ENCODE peak calls at places on chromosomes 1 and 21, in four cellular contexts. A is psoas muscle, L is upper lobe of right lung, H is heart left ventricle. F is an unnamed sample.

GRCh38 chr1:47872871-47873270 is 124.3 kb downstream of the TRABD2B start:
- DNase-seq in H (no peak), A (no peak), L (no peak), F (no peak)

GRCh38 chr1:218553197-218553596 is 208.1 kb downstream of the TGFB2 start:
- DNase-seq in A (no peak), H (no peak), L (no peak), F (no peak)

GRCh38 chr1:2528966-2529750 is 905 bp downstream of the HES5 start:
- DNase-seq in L (no peak), H (peak; percentile 44), A (peak; percentile 47), F (peak; percentile 93)

GRCh38 chr1:214244252-214244651 is 36.7 kb upstream of the SMYD2 start:
- DNase-seq in A (no peak), L (no peak), H (no peak), F (no peak)

GRCh38 chr1:7447093-7447492 is 324.0 kb upstream of the VAMP3 start:
- DNase-seq in A (no peak), H (no peak), L (no peak), F (no peak)

GRCh38 chr1:60978421-60979357 is 103.7 kb upstream of the NFIA start:
- DNase-seq in A (peak; percentile 20), H (no peak), L (no peak), F (peak; percentile 62)

GRCh38 chr1:55699151-55699695 is 484.1 kb upstream of the USP24 start:
- DNase-seq in A (no peak), L (no peak), H (no peak), F (no peak)

GRCh38 chr1:234851450-234852438 is 241.8 kb upstream of the IRF2BP2 start:
- DNase-seq in L (no peak), H (no peak), A (no peak), F (no peak)

GRCh38 chr1:218377143-218377660 is 32.1 kb downstream of the TGFB2 start:
- DNase-seq in L (no peak), H (no peak), A (no peak), F (no peak)

GRCh38 chr1:20978413-20978812 is 191.3 kb upstream of the HP1BP3 start:
- DNase-seq in L (no peak), H (no peak), A (no peak), F (no peak)

GRCh38 chr1:207454046-207454964 is at the start of gene CR2:
- DNase-seq in L (peak; percentile 74), H (peak; percentile 16), A (peak; percentile 19), F (peak; percentile 85)

GRCh38 chr1:168609133-168609715 is 32.8 kb downstream of the XCL1 start:
- DNase-seq in L (no peak), H (peak; percentile 49), A (peak; percentile 76), F (no peak)

GRCh38 chr1:91537281-91538069 is 36.8 kb downstream of the CDC7 start:
- DNase-seq in L (no peak), H (no peak), A (no peak), F (no peak)

GRCh38 chr1:44811714-44812151 is 3.4 kb downstream of the BTBD19 start:
- DNase-seq in L (peak; percentile 50), H (no peak), A (no peak), F (peak; percentile 19)

GRCh38 chr1:161492827-161493226 is 12.4 kb upstream of the FCGR2A start:
- DNase-seq in L (no peak), A (no peak), H (no peak), F (no peak)

GRCh38 chr1:57831624-57832023 is 407.8 kb upstream of the DAB1 start:
- DNase-seq in H (no peak), A (no peak), L (no peak), F (no peak)

GRCh38 chr1:13469343-13469742 is 44.5 kb downstream of the LRRC38 start:
- DNase-seq in H (peak; percentile 24), A (peak; percentile 23), L (no peak), F (peak; percentile 76)

GRCh38 chr1:29964718-29965533 is 728.6 kb downstream of the PTPRU start:
- DNase-seq in L (no peak), H (no peak), A (no peak), F (no peak)

GRCh38 chr1:178283409-178283808 is 189.5 kb downstream of the RASAL2 start:
- DNase-seq in H (no peak), A (no peak), L (peak; percentile 65), F (peak; percentile 80)

GRCh38 chr1:89005286-89006151 is 13.1 kb upstream of the KYAT3 start:
- DNase-seq in A (no peak), L (no peak), H (no peak), F (no peak)

GRCh38 chr1:67831850-67832513 is 1.3 kb downstream of the GNG12 start:
- DNase-seq in A (peak; percentile 51), L (peak; percentile 76), H (peak; percentile 55), F (peak; percentile 50)

GRCh38 chr21:36079010-36079649 is 9.3 kb downstream of the CBR1 start:
- DNase-seq in L (peak; percentile 75), A (no peak), H (peak; percentile 28), F (no peak)

GRCh38 chr21:25179116-25179515 is 428.2 kb downstream of the MRPL39 start:
- DNase-seq in A (no peak), H (no peak), L (no peak), F (no peak)

GRCh38 chr1:13828454-13829151 is 128.6 kb downstream of the PRDM2 start:
- DNase-seq in H (no peak), A (no peak), L (peak; percentile 85), F (peak; percentile 91)

GRCh38 chr1:97632075-97632474 is 288.8 kb downstream of the DPYD start:
- DNase-seq in A (no peak), H (no peak), L (no peak), F (no peak)

GRCh38 chr1:74689800-74690696 is 16.5 kb upstream of the ERICH3 start:
- DNase-seq in L (no peak), H (peak; percentile 21), A (no peak), F (peak; percentile 16)

GRCh38 chr1:188715566-188715965 is 1762.1 kb downstream of the BRINP3 start:
- DNase-seq in L (no peak), A (no peak), H (no peak), F (peak; percentile 3)

GRCh38 chr1:84715620-84716019 is 25.4 kb upstream of the SSX2IP start:
- DNase-seq in L (no peak), A (no peak), H (no peak), F (no peak)

GRCh38 chr1:214111796-214112195 is 124.0 kb downstream of the PROX1 start:
- DNase-seq in L (no peak), H (no peak), A (no peak), F (no peak)

GRCh38 chr1:174021611-174022079 is 512 bp downstream of the RC3H1 start:
- DNase-seq in H (peak; percentile 46), L (no peak), A (peak; percentile 49), F (peak; percentile 77)

GRCh38 chr1:241079018-241079417 is 278.0 kb downstream of the RGS7 start:
- DNase-seq in L (no peak), H (no peak), A (no peak), F (no peak)

GRCh38 chr1:215474940-215475339 is 92.2 kb upstream of the KCTD3 start:
- DNase-seq in L (no peak), H (no peak), A (no peak), F (no peak)

GRCh38 chr1:165635329-165635728 is 4.3 kb downstream of the MGST3 start:
- DNase-seq in A (no peak), L (no peak), H (no peak), F (no peak)

GRCh38 chr21:37936010-37936785 is 19.9 kb upstream of the KCNJ6 start:
- DNase-seq in H (no peak), L (no peak), A (no peak), F (no peak)

GRCh38 chr1:186842547-186842946 is 13.8 kb downstream of the PLA2G4A start:
- DNase-seq in L (no peak), H (no peak), A (no peak), F (no peak)

GRCh38 chr1:157173900-157174410 is 35.8 kb upstream of the ETV3 start:
- DNase-seq in L (no peak), H (no peak), A (no peak), F (no peak)
- H3K27me3 ChIP-seq in L (no peaks in the 10 kb centered on the region), H (no peaks in the 10 kb centered on the region), A (no peaks in the 10 kb centered on the region), F (no peaks in the 10 kb centered on the region)

GRCh38 chr1:36708587-36708986 is 225.9 kb upstream of the CSF3R start:
- DNase-seq in H (no peak), L (no peak), A (no peak), F (no peak)

GRCh38 chr1:36710008-36710407 is 227.3 kb upstream of the CSF3R start:
- DNase-seq in H (no peak), L (no peak), A (no peak), F (no peak)

GRCh38 chr1:36710901-36711300 is 228.2 kb upstream of the CSF3R start:
- DNase-seq in H (no peak), L (no peak), A (no peak), F (no peak)

GRCh38 chr1:36711480-36711879 is 228.8 kb upstream of the CSF3R start:
- DNase-seq in L (no peak), A (no peak), H (no peak), F (peak; percentile 51)

DNA sequence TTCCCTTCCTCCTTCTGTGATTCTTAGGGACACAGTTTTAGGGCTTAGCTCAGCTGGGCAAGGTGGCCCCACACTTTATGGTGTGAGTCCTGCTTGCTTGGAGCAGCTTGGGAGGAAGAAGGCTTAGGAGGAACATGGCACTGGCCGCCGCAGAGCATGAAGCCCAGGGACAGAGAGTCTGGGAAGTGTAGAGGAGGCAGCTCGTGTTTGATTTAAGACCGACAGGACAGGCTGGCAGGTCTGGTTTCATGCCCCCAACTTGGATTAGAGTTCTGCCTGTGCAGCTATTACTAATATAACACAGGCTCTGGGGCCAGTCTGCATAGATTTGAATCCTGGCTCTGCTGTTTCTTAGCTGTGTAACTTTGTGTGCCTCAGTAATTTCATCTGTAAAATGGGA is 229.4 kb upstream of the CSF3R start:
- DNase-seq in A (no peak), H (no peak), L (no peak), F (no peak)
- H3K27me3 ChIP-seq in A (peaks cover 9% of the 10 kb centered on the region), H (peaks cover 32% of the 10 kb centered on the region), L (peaks cover 35% of the 10 kb centered on the region), F (peaks cover 2% of the 10 kb centered on the region)

DNA sequence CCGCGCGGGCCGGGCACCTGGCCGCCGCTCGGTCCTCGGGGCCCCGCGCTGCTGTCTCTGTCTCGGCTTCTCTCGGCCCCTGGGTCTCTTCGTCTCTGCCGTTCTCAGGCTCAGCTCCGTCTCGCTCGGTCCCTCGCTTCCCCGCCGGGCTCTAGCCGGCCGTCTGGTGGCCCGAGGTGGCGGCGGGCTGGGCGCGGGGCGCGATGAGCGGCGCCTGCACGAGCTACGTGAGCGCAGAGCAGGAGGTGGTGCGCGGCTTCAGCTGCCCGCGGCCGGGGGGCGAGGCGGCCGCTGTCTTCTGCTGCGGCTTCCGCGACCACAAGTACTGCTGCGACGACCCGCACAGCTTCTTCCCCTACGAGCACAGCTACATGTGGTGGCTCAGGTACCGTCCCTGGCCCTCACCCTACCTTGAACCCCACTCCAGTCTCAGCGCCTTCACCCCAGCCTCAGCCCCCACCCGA is 355 bp downstream of the SHISAL2A start:
- DNase-seq in H (no peak), A (peak; percentile 14), L (peak; percentile 65), F (no peak)
- H3K27me3 ChIP-seq in H (peaks cover 16% of the 10 kb centered on the region), A (no peaks in the 10 kb centered on the region), L (peaks cover 24% of the 10 kb centered on the region), F (peaks cover 36% of the 10 kb centered on the region)

GRCh38 chr1:220347654-220348175 is 75.5 kb upstream of the RAB3GAP2 start:
- DNase-seq in H (no peak), A (no peak), L (no peak), F (no peak)

GRCh38 chr1:220356981-220357850 is 85.0 kb upstream of the RAB3GAP2 start:
- DNase-seq in A (no peak), H (no peak), L (no peak), F (no peak)

GRCh38 chr1:220353229-220354012 is 81.2 kb upstream of the RAB3GAP2 start:
- DNase-seq in L (no peak), H (no peak), A (no peak), F (peak; percentile 46)
- H3K27me3 ChIP-seq in L (no peaks in the 10 kb centered on the region), H (no peaks in the 10 kb centered on the region), A (no peaks in the 10 kb centered on the region), F (no peaks in the 10 kb centered on the region)

GRCh38 chr1:22556391-22557104 is 6.7 kb upstream of the EPHA8 start:
- DNase-seq in A (no peak), L (no peak), H (no peak), F (peak; percentile 93)
- H3K27me3 ChIP-seq in A (peaks cover 32% of the 10 kb centered on the region), L (peaks cover 57% of the 10 kb centered on the region), H (peaks cover 35% of the 10 kb centered on the region), F (peaks cover 15% of the 10 kb centered on the region)

F was measured in H7.